ENCODE peak calls at places on chromosomes 16 and 17, in seven cellular contexts. R is stimulated activated CD8-positive, alpha-beta memory T cell treated with anti-CD3 and anti-CD28 coated beads, Interleukin-2, amount 100 ng/mL, for 1 hour; K is SW480; D is colonic mucosa; N is midbrain; C is thoracic aorta; W is SJSA1. G is an unnamed sample.

GRCh38 chr16:49618955-49619354 is 237.0 kb downstream of the ZNF423 start:
- DNase-seq in C (no peak), D (no peak), K (no peak), N (no peak), W (no peak), R (no peak), G (no peak)

GRCh38 chr16:2297506-2297860 is 29.6 kb upstream of the RNPS1 start:
- DNase-seq in K (no peak), C (no peak), N (no peak), R (no peak), D (no peak), W (no peak), G (no peak)

GRCh38 chr16:68331879-68332410 is 21.1 kb downstream of the PRMT7 start:
- DNase-seq in C (no peak), N (no peak), D (no peak), K (no peak), W (peak), R (no peak), G (no peak)

GRCh38 chr17:35726609-35727460 is 4.6 kb upstream of the RASL10B start:
- DNase-seq in R (no peak), C (no peak), D (peak), N (no peak), W (peak), K (no peak), G (no peak)

GRCh38 chr17:58277726-58278595 is 2.8 kb downstream of the MPO start:
- DNase-seq in R (no peak), W (no peak), C (no peak), D (no peak), N (no peak), K (no peak), G (no peak)

GRCh38 chr16:85759136-85759535 is 8.2 kb upstream of the C16orf74 start:
- DNase-seq in K (no peak), R (no peak), C (no peak), D (no peak), W (no peak), N (no peak), G (no peak)

GRCh38 chr17:68822752-68823289 is 132.4 kb downstream of the ABCA8 start:
- DNase-seq in D (no peak), R (no peak), C (no peak), N (no peak), W (no peak), K (no peak), G (no peak)

GRCh38 chr17:44067547-44067945 is 1.1 kb upstream of the LSM12 start:
- DNase-seq in D (no peak), N (no peak), W (no peak), R (no peak), C (no peak), K (no peak), G (no peak)

GRCh38 chr17:82400830-82401229 is 17.3 kb upstream of the HEXD start:
- DNase-seq in D (peak), N (peak), K (peak), C (no peak), R (peak), W (no peak), G (no peak)

GRCh38 chr17:33487187-33487586 is 194.1 kb upstream of the ASIC2 start:
- DNase-seq in W (no peak), C (no peak), D (no peak), K (no peak), R (no peak), N (no peak), G (no peak)

GRCh38 chr17:39264119-39264518 is 38.4 kb upstream of the STAC2 start:
- DNase-seq in D (no peak), W (no peak), K (no peak), N (no peak), R (no peak), C (no peak), G (no peak)

GRCh38 chr16:77213542-77214108 is 14.4 kb downstream of the SYCE1L start:
- DNase-seq in K (peak), D (no peak), C (no peak), R (no peak), N (no peak), W (peak), G (no peak)

GRCh38 chr16:27892879-27893278 is 170.6 kb downstream of the GSG1L start:
- DNase-seq in C (no peak), K (no peak), W (no peak), N (no peak), R (no peak), D (no peak), G (peak)